ENCODE peak calls at places on chromosomes 7 and 10, in nine cellular contexts. J is H7, A is mucosa of descending colon, I is IMR-90, W is dorsolateral prefrontal cortex, Q is K562, Y is OCI-LY7, H is GM12865, P is cardiac fibroblast. G is an unnamed sample.

GRCh38 chr7:94003446-94004023 is 620 bp downstream of the BET1 start:
- DNase-seq in J (no peak), A (peak), I (peak), W (no peak), Q (no peak), Y (no peak), H (peak), P (peak), G (peak)

GRCh38 chr7:51019231-51019844 is 236.6 kb upstream of the GRB10 start:
- DNase-seq in J (peak), A (no peak), I (peak), W (no peak), Q (no peak), Y (no peak), H (no peak), P (peak), G (no peak)

GRCh38 chr7:120876922-120877321 is 19.0 kb upstream of the TSPAN12 start:
- DNase-seq in J (no peak), A (no peak), I (no peak), W (no peak), Q (no peak), Y (no peak), H (no peak), P (no peak), G (no peak)

GRCh38 chr10:106167946-106168345 is 996.6 kb downstream of the SORCS1 start:
- DNase-seq in J (no peak), A (no peak), I (no peak), W (no peak), Q (no peak), Y (no peak), H (no peak), P (no peak), G (no peak)

GRCh38 chr7:149838992-149839408 is 825 bp downstream of the ZNF862 start:
- DNase-seq in J (peak), A (no peak), I (peak), W (no peak), Q (no peak), Y (no peak), H (no peak), P (peak), G (no peak)

GRCh38 chr7:139714163-139714901 is 63.5 kb downstream of the HIPK2 start:
- DNase-seq in J (peak), A (no peak), I (no peak), W (no peak), Q (no peak), Y (no peak), H (peak), P (no peak), G (no peak)

GRCh38 chr7:156585025-156585648 is 55.4 kb upstream of the RNF32 start:
- DNase-seq in J (peak), A (no peak), I (no peak), W (no peak), Q (no peak), Y (no peak), H (no peak), P (no peak), G (no peak)

GRCh38 chr7:151628846-151629604 is 109.3 kb upstream of the RHEB start:
- DNase-seq in J (peak), A (no peak), I (no peak), W (no peak), Q (no peak), Y (no peak), H (no peak), P (no peak), G (no peak)

GRCh38 chr7:50667338-50667737 is 102.1 kb upstream of the DDC start:
- DNase-seq in J (no peak), A (no peak), I (no peak), W (no peak), Q (no peak), Y (no peak), H (no peak), P (peak), G (no peak)

GRCh38 chr10:77531441-77532001 is 106.1 kb downstream of the KCNMA1 start:
- DNase-seq in J (no peak), A (no peak), I (peak), W (peak), Q (peak), Y (no peak), H (peak), P (peak), G (no peak)

GRCh38 chr10:73956476-73957338 is 41.2 kb upstream of the VCL start:
- DNase-seq in J (no peak), A (no peak), I (peak), W (no peak), Q (peak), Y (peak), H (peak), P (peak), G (peak)

GRCh38 chr10:119812684-119813083 is 60.0 kb downstream of the MCMBP start:
- DNase-seq in J (no peak), A (no peak), I (no peak), W (no peak), Q (no peak), Y (no peak), H (no peak), P (no peak), G (no peak)

GRCh38 chr10:1365540-1366082 is 309.4 kb downstream of the WDR37 start:
- DNase-seq in J (peak), A (no peak), I (no peak), W (no peak), Q (no peak), Y (no peak), H (no peak), P (no peak), G (no peak)

GRCh38 chr10:53489783-53490182 is 717.2 kb upstream of the MBL2 start:
- DNase-seq in J (no peak), A (no peak), I (no peak), W (no peak), Q (no peak), Y (no peak), H (no peak), P (no peak), G (no peak)

GRCh38 chr10:91389636-91390512 is 20.3 kb upstream of the HECTD2 start:
- DNase-seq in J (peak), A (peak), I (peak), W (no peak), Q (peak), Y (peak), H (peak), P (peak), G (peak)

GRCh38 chr10:3827266-3827665 is 42.3 kb upstream of the KLF6 start:
- DNase-seq in J (no peak), A (no peak), I (no peak), W (no peak), Q (no peak), Y (no peak), H (no peak), P (no peak), G (no peak)

GRCh38 chr7:106375499-106375898 is 90.7 kb upstream of the NAMPT start:
- DNase-seq in J (no peak), A (no peak), I (no peak), W (no peak), Q (no peak), Y (no peak), H (no peak), P (no peak), G (no peak)

GRCh38 chr10:22379059-22379458 is 33.8 kb downstream of the SPAG6 start:
- DNase-seq in J (no peak), A (no peak), I (no peak), W (no peak), Q (no peak), Y (peak), H (peak), P (no peak), G (peak)

GRCh38 chr10:88154596-88155250 is 291.3 kb downstream of the PTEN start:
- DNase-seq in J (no peak), A (no peak), I (peak), W (no peak), Q (no peak), Y (no peak), H (no peak), P (peak), G (no peak)

GRCh38 chr7:43700059-43700501 is 29.2 kb downstream of the COA1 start:
- DNase-seq in J (no peak), A (no peak), I (peak), W (no peak), Q (peak), Y (peak), H (peak), P (peak), G (peak)

GRCh38 chr7:126398285-126398684 is 854.5 kb downstream of the GRM8 start:
- DNase-seq in J (no peak), A (no peak), I (no peak), W (no peak), Q (no peak), Y (no peak), H (no peak), P (no peak), G (no peak)

GRCh38 chr7:66697451-66698438 is 42.8 kb upstream of the RABGEF1 start:
- DNase-seq in J (peak), A (no peak), I (peak), W (no peak), Q (no peak), Y (no peak), H (no peak), P (peak), G (no peak)

GRCh38 chr7:151015967-151016366 is 8.3 kb downstream of the ATG9B start:
- DNase-seq in J (no peak), A (no peak), I (no peak), W (no peak), Q (no peak), Y (no peak), H (no peak), P (no peak), G (no peak)

GRCh38 chr10:68086011-68086410 is 10.9 kb upstream of the HERC4 start:
- DNase-seq in J (no peak), A (no peak), I (no peak), W (no peak), Q (no peak), Y (no peak), H (no peak), P (no peak), G (no peak)

GRCh38 chr10:69479241-69479730 is 28.0 kb downstream of the TSPAN15 start:
- DNase-seq in J (no peak), A (no peak), I (no peak), W (peak), Q (no peak), Y (no peak), H (no peak), P (no peak), G (no peak)

GRCh38 chr10:31758495-31758894 is 170.1 kb downstream of the ARHGAP12 start:
- DNase-seq in J (no peak), A (no peak), I (no peak), W (no peak), Q (no peak), Y (no peak), H (no peak), P (peak), G (no peak)

GRCh38 chr7:151717415-151717814 is 159.5 kb downstream of the PRKAG2 start:
- DNase-seq in J (no peak), A (no peak), I (no peak), W (no peak), Q (no peak), Y (no peak), H (no peak), P (no peak), G (no peak)

GRCh38 chr10:132341017-132341416 is 9.0 kb downstream of the LRRC27 start:
- DNase-seq in J (no peak), A (no peak), I (no peak), W (peak), Q (no peak), Y (peak), H (no peak), P (no peak), G (no peak)

GRCh38 chr10:89032141-89032814 is 41.7 kb downstream of the FAS start:
- DNase-seq in J (no peak), A (peak), I (peak), W (no peak), Q (peak), Y (no peak), H (peak), P (peak), G (no peak)

GRCh38 chr10:79905322-79906314 is 43.3 kb downstream of the SFTPD start:
- DNase-seq in J (no peak), A (no peak), I (peak), W (no peak), Q (no peak), Y (no peak), H (no peak), P (peak), G (no peak)

DNA sequence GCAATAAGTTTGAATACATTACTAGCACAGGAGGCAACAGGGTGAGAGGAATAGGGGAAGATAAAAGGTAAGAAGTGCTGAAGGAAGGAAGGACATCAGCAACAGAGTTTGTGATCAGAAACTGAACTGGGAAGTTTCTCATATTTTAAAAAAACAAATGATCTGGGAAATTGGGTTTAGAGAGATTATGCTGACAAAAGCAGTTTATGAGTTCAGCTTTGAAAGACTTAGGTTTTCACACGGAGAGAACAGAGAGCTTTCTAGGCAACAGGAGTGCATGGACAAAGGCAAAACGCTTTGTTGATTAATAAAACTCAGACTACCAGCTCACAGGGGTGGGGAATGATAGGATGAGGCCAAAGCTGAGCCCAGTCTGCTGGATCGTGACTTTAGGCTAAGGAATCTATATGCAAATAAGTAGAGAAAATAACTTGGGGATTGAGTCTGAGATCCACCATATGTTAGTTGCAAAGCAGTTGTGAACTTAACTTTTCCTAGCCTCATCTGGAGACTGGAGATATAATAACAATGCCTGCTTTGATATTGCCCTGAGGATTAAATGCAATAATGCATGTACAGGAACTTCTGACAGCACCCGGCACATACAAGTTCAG is 4.2 kb downstream of the OSBPL3 start:
- DNase-seq in J (no peak), A (no peak), I (peak), W (no peak), Q (no peak), Y (no peak), H (no peak), P (no peak), G (no peak)
- H3K4me3 ChIP-seq in J (no peak), A (no peak), I (no peak), W (no peak), Q (no peak), Y (peak), H (no peak), P (no peak), G (no peak)

GRCh38 chr7:64308019-64308275 is 5.8 kb upstream of the ZNF736 start:
- DNase-seq in J (no peak), A (peak), I (no peak), W (no peak), Q (no peak), Y (peak), H (peak), P (no peak), G (no peak)
- H3K4me3 ChIP-seq in J (no peak), A (no peak), I (no peak), W (peak), Q (peak), Y (peak), H (peak), P (no peak), G (no peak)

GRCh38 chr10:48316236-48316635 is 9.8 kb downstream of the MAPK8 start:
- DNase-seq in J (no peak), A (no peak), I (no peak), W (no peak), Q (no peak), Y (no peak), H (no peak), P (no peak), G (no peak)

GRCh38 chr10:48324580-48324979 is 18.1 kb downstream of the MAPK8 start:
- DNase-seq in J (no peak), A (no peak), I (no peak), W (no peak), Q (no peak), Y (no peak), H (no peak), P (no peak), G (no peak)

GRCh38 chr10:48317321-48317990 is 11.0 kb downstream of the MAPK8 start:
- DNase-seq in J (no peak), A (no peak), I (no peak), W (no peak), Q (no peak), Y (no peak), H (no peak), P (no peak), G (no peak)

DNA sequence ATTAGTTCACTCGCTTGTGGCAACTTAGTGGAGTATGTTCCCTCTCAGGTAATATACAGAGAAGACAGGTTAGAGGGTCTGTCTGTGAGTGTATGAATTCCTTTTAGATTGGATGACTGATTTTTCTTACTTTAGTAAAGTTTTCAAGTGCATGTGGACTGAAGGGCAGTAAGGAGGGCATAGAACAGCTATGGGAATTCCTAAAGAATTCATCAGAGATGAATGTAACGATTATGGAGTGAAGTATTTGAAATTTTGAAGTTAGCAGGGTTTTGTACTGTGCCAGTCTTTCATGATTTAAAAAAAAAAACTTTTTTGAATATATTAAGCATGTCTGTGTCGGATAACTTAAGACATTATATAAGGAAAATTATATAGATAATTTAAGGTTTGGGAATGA is 15.5 kb downstream of the MAPK8 start:
- DNase-seq in J (no peak), A (no peak), I (peak), W (no peak), Q (no peak), Y (no peak), H (no peak), P (no peak), G (no peak)
- H3K4me3 ChIP-seq in J (no peak), A (no peak), I (no peak), W (no peak), Q (no peak), Y (no peak), H (no peak), P (no peak), G (no peak)

GRCh38 chr10:34698979-34699378 is 116.1 kb downstream of the PARD3 start:
- DNase-seq in J (no peak), A (no peak), I (peak), W (no peak), Q (no peak), Y (no peak), H (no peak), P (peak), G (no peak)
- H3K4me3 ChIP-seq in J (no peak), A (no peak), I (no peak), W (no peak), Q (no peak), Y (no peak), H (no peak), P (no peak), G (no peak)

GRCh38 chr7:27238979-27239779 is 3.4 kb upstream of the EVX1 start:
- DNase-seq in J (peak), A (no peak), I (no peak), W (no peak), Q (no peak), Y (no peak), H (no peak), P (no peak), G (no peak)
- H3K4me3 ChIP-seq in J (no peak), A (no peak), I (no peak), W (no peak), Q (no peak), Y (no peak), H (no peak), P (no peak), G (no peak)